ENCODE peak calls at places on chromosomes 11 and 22, in four cellular contexts. One of them, this sample, is unnamed. For H3K4me1, the result is how much of the 10 kb centered on the place peaks cover.

GRCh38 chr11:109123811-109124787 is 297.9 kb upstream of the C11orf87 start:
- DNase-seq in colonic mucosa: no peak
- DNase-seq in GM23248: peak
- DNase-seq in H9: peak
- DNase-seq in this sample: no peak

GRCh38 chr11:29119691-29120328 is 897.0 kb downstream of the KCNA4 start:
- DNase-seq in H9: no peak
- DNase-seq in colonic mucosa: no peak
- DNase-seq in GM23248: peak
- DNase-seq in this sample: peak

GRCh38 chr22:26702906-26703830 is 45.8 kb downstream of the MIAT start:
- DNase-seq in colonic mucosa: no peak
- DNase-seq in GM23248: peak
- DNase-seq in H9: no peak
- DNase-seq in this sample: no peak

GRCh38 chr11:83773950-83774880 is 488.0 kb upstream of the CCDC90B start:
- DNase-seq in H9: no peak
- DNase-seq in colonic mucosa: no peak
- DNase-seq in GM23248: peak
- DNase-seq in this sample: no peak

GRCh38 chr11:90426442-90426841 is 203.6 kb upstream of the CHORDC1 start:
- DNase-seq in GM23248: no peak
- DNase-seq in H9: no peak
- DNase-seq in colonic mucosa: no peak
- DNase-seq in this sample: no peak

GRCh38 chr11:4464216-4465159 is 15.4 kb downstream of the OR52K2 start:
- DNase-seq in GM23248: peak
- DNase-seq in H9: peak
- DNase-seq in colonic mucosa: no peak
- DNase-seq in this sample: no peak

GRCh38 chr11:68978626-68978930 is 2.2 kb downstream of the MRGPRD start:
- DNase-seq in colonic mucosa: no peak
- DNase-seq in GM23248: no peak
- DNase-seq in H9: no peak
- DNase-seq in this sample: no peak

GRCh38 chr11:112401036-112401769 is 140.5 kb upstream of the PLET1 start:
- DNase-seq in H9: no peak
- DNase-seq in GM23248: peak
- DNase-seq in colonic mucosa: no peak
- DNase-seq in this sample: no peak

DNA sequence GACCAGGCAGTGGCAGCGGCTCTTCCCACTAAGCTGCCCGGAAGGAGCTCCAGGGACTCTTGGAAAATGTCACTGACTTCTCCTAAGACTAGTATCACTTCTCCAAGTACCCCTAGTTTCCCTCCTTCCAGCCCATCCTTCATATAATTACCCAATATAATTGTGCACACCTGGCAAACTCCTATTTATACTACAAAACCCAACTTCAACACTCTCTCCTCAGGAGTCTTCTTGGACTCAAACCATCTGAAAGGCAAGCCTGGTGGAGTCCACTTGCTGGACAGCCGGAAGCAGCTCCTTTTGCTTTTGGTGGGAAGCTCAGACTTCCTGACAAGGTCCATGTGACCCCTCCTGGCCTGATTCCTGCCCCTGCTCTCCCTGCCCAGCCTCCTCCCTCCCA is 955.9 kb downstream of the TBC1D22A start:
- DNase-seq in colonic mucosa: no peak
- DNase-seq in H9: no peak
- DNase-seq in GM23248: no peak
- DNase-seq in this sample: no peak
- H3K9ac ChIP-seq in colonic mucosa: no peak
- H3K9ac ChIP-seq in H9: no peak
- H3K9ac ChIP-seq in GM23248: no peak
- H3K9ac ChIP-seq in this sample: no peak

GRCh38 chr11:35799655-35800054 is 137.1 kb downstream of the TRIM44 start:
- DNase-seq in colonic mucosa: no peak
- DNase-seq in GM23248: no peak
- DNase-seq in H9: no peak
- DNase-seq in this sample: no peak
- H3K4me1 ChIP-seq in colonic mucosa: under half
- H3K4me1 ChIP-seq in GM23248: under half
- H3K4me1 ChIP-seq in H9: under half
- H3K4me1 ChIP-seq in this sample: under half

GRCh38 chr11:66126808-66127555 is 56.9 kb downstream of the PACS1 start:
- DNase-seq in H9: peak
- DNase-seq in GM23248: peak
- DNase-seq in colonic mucosa: peak
- DNase-seq in this sample: peak

GRCh38 chr11:66121453-66121852 is 51.4 kb downstream of the PACS1 start:
- DNase-seq in H9: no peak
- DNase-seq in colonic mucosa: no peak
- DNase-seq in GM23248: no peak
- DNase-seq in this sample: no peak

GRCh38 chr11:66124564-66124963 is 54.5 kb downstream of the PACS1 start:
- DNase-seq in colonic mucosa: no peak
- DNase-seq in H9: no peak
- DNase-seq in GM23248: peak
- DNase-seq in this sample: no peak

GRCh38 chr11:66123902-66124301 is 53.8 kb downstream of the PACS1 start:
- DNase-seq in H9: no peak
- DNase-seq in colonic mucosa: peak
- DNase-seq in GM23248: no peak
- DNase-seq in this sample: no peak

GRCh38 chr11:66126064-66126463 is 56.0 kb downstream of the PACS1 start:
- DNase-seq in GM23248: no peak
- DNase-seq in H9: no peak
- DNase-seq in colonic mucosa: no peak
- DNase-seq in this sample: no peak
- H3K9ac ChIP-seq in GM23248: peak
- H3K9ac ChIP-seq in H9: no peak
- H3K9ac ChIP-seq in colonic mucosa: no peak
- H3K9ac ChIP-seq in this sample: no peak

DNA sequence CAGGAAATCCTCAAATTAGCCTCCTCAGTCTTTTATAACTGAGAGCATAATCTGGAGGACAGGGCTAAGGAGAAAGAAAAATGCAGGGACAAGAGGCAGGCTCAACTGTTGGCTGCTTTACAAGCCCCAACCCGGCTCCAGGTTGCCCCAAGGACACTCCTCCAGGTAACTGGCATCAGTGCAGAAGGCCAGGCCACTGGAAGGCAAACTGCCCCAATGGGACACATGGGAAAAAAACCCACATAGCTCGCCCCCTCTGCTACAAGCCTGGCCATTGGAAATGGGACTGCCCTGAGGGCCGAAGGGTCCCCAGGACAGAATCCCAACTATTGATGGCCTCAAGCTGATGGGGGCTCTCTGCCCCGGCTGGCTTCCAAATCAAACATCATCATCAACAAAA is 17.9 kb upstream of the FBLN1 start:
- DNase-seq in H9: no peak
- DNase-seq in GM23248: no peak
- DNase-seq in colonic mucosa: no peak
- DNase-seq in this sample: no peak
- H3K4me1 ChIP-seq in H9: under half
- H3K4me1 ChIP-seq in GM23248: under half
- H3K4me1 ChIP-seq in colonic mucosa: under half
- H3K4me1 ChIP-seq in this sample: under half

GRCh38 chr22:49801391-49802060 is 26.1 kb downstream of the BRD1 start:
- DNase-seq in colonic mucosa: no peak
- DNase-seq in GM23248: no peak
- DNase-seq in H9: no peak
- DNase-seq in this sample: no peak
- H3K9ac ChIP-seq in colonic mucosa: no peak
- H3K9ac ChIP-seq in GM23248: no peak
- H3K9ac ChIP-seq in H9: no peak
- H3K9ac ChIP-seq in this sample: no peak

This sample was measured in endothelial cell of umbilical vein.